ENCODE peak calls at places on chromosomes 3 and 15, in ten cellular contexts. O is amniotic stem cell; B is COR-L47; L is neural progenitor cell; Q is activated naive CD8-positive, alpha-beta T cell treated with anti-CD3 and anti-CD28 coated beads, Interleukin-2, amount 50 U/mL, for 24 hours; C is endothelial cell; U is NT2/D1; P is Ammon's horn; Y is stimulated activated CD8-positive, alpha-beta memory T cell treated with anti-CD3 and anti-CD28 coated beads, Interleukin-7, amount 100 ng/mL, for 1 hour; F is skeletal muscle cell. M is an unnamed sample.

GRCh38 chr3:23479615-23480323 is 276.6 kb downstream of the UBE2E2 start:
- DNase-seq in O (no peak), B (no peak), L (no peak), Q (no peak), C (no peak), U (no peak), P (no peak), Y (no peak), F (no peak), M (no peak)

GRCh38 chr3:134104031-134104430 is 74.3 kb upstream of the SLCO2A1 start:
- DNase-seq in O (no peak), B (no peak), L (no peak), Q (no peak), C (no peak), U (no peak), P (no peak), Y (no peak), F (no peak), M (no peak)

GRCh38 chr3:33706056-33706455 is 12.0 kb downstream of the CLASP2 start:
- DNase-seq in O (no peak), B (no peak), L (no peak), Q (no peak), C (no peak), U (no peak), P (no peak), Y (no peak), F (no peak), M (no peak)

GRCh38 chr3:152160350-152161011 is 108.2 kb upstream of the MBNL1 start:
- DNase-seq in O (no peak), B (no peak), L (no peak), Q (no peak), C (no peak), U (no peak), P (no peak), Y (no peak), F (no peak), M (no peak)

GRCh38 chr3:14057701-14058100 is 67.0 kb downstream of the CHCHD4 start:
- DNase-seq in O (no peak), B (no peak), L (no peak), Q (no peak), C (no peak), U (no peak), P (no peak), Y (no peak), F (no peak), M (no peak)

GRCh38 chr15:63978511-63979226 is 67.6 kb downstream of the DAPK2 start:
- DNase-seq in O (no peak), B (no peak), L (peak), Q (no peak), C (no peak), U (no peak), P (no peak), Y (no peak), F (no peak), M (no peak)

GRCh38 chr3:128808672-128809071 is 70.7 kb upstream of the ACAD9 start:
- DNase-seq in O (no peak), B (no peak), L (no peak), Q (no peak), C (no peak), U (no peak), P (peak), Y (no peak), F (no peak), M (no peak)

GRCh38 chr15:35693286-35693685 is 147.3 kb upstream of the DPH6 start:
- DNase-seq in O (no peak), B (no peak), L (no peak), Q (no peak), C (no peak), U (no peak), P (no peak), Y (no peak), F (no peak), M (no peak)

GRCh38 chr15:32767236-32767635 is 49.4 kb downstream of the GREM1 start:
- DNase-seq in O (no peak), B (no peak), L (no peak), Q (no peak), C (no peak), U (no peak), P (no peak), Y (no peak), F (no peak), M (no peak)

GRCh38 chr3:117524890-117525289 is 815.3 kb downstream of the TUSC7 start:
- DNase-seq in O (no peak), B (no peak), L (no peak), Q (no peak), C (no peak), U (no peak), P (no peak), Y (no peak), F (peak), M (no peak)

GRCh38 chr3:109713288-109713687 is 375.9 kb upstream of the DPPA4 start:
- DNase-seq in O (no peak), B (no peak), L (no peak), Q (no peak), C (no peak), U (no peak), P (no peak), Y (no peak), F (no peak), M (no peak)

GRCh38 chr3:98058244-98058960 is 23.3 kb upstream of the GABRR3 start:
- DNase-seq in O (no peak), B (no peak), L (no peak), Q (no peak), C (no peak), U (no peak), P (no peak), Y (no peak), F (no peak), M (no peak)

GRCh38 chr15:51947124-51947523 is 24.5 kb downstream of the LEO1 start:
- DNase-seq in O (no peak), B (no peak), L (no peak), Q (no peak), C (no peak), U (no peak), P (no peak), Y (no peak), F (no peak), M (no peak)

GRCh38 chr3:61612211-61612995 is 51.0 kb downstream of the PTPRG start:
- DNase-seq in O (no peak), B (no peak), L (peak), Q (no peak), C (no peak), U (no peak), P (no peak), Y (no peak), F (no peak), M (no peak)

GRCh38 chr3:128435058-128435457 is 31.6 kb downstream of the DNAJB8 start:
- DNase-seq in O (no peak), B (no peak), L (peak), Q (no peak), C (no peak), U (no peak), P (no peak), Y (no peak), F (no peak), M (no peak)

GRCh38 chr3:13371100-13372075 is 48.7 kb downstream of the NUP210 start:
- DNase-seq in O (no peak), B (no peak), L (no peak), Q (no peak), C (no peak), U (no peak), P (no peak), Y (no peak), F (no peak), M (no peak)

GRCh38 chr15:22915866-22916515 is 64.2 kb downstream of the CYFIP1 start:
- DNase-seq in O (no peak), B (no peak), L (no peak), Q (no peak), C (no peak), U (no peak), P (no peak), Y (no peak), F (no peak), M (no peak)

GRCh38 chr15:65374831-65375401 is 2.9 kb downstream of the IGDCC3 start:
- DNase-seq in O (no peak), B (no peak), L (peak), Q (no peak), C (no peak), U (no peak), P (no peak), Y (no peak), F (no peak), M (no peak)

M was measured in NCI-H1092.